ENCODE peak calls at places on chromosomes 1 and 21, in ten cellular contexts. One of them, this sample, is unnamed.

GRCh38 chr1:214003233-214003632 is 15.5 kb downstream of the PROX1 start:
- DNase-seq in mesothelial cell of epicardium: no peak
- DNase-seq in testis: no peak
- DNase-seq in hepatocyte: no peak
- DNase-seq in choroid plexus epithelial cell: no peak
- DNase-seq in CD4-positive, alpha-beta T cell: no peak
- DNase-seq in HCT116: no peak
- DNase-seq in OCI-LY7: no peak
- DNase-seq in tibial nerve: no peak
- DNase-seq in gastrocnemius medialis: no peak
- DNase-seq in this sample: no peak

GRCh38 chr1:77347646-77348045 is 65.8 kb downstream of the AK5 start:
- DNase-seq in mesothelial cell of epicardium: no peak
- DNase-seq in testis: no peak
- DNase-seq in hepatocyte: peak
- DNase-seq in choroid plexus epithelial cell: peak
- DNase-seq in CD4-positive, alpha-beta T cell: no peak
- DNase-seq in HCT116: peak
- DNase-seq in OCI-LY7: no peak
- DNase-seq in tibial nerve: no peak
- DNase-seq in gastrocnemius medialis: no peak
- DNase-seq in this sample: no peak

GRCh38 chr1:94522304-94522703 is 19.3 kb downstream of the F3 start:
- DNase-seq in mesothelial cell of epicardium: no peak
- DNase-seq in testis: no peak
- DNase-seq in hepatocyte: peak
- DNase-seq in choroid plexus epithelial cell: peak
- DNase-seq in CD4-positive, alpha-beta T cell: no peak
- DNase-seq in HCT116: peak
- DNase-seq in OCI-LY7: peak
- DNase-seq in tibial nerve: peak
- DNase-seq in gastrocnemius medialis: no peak
- DNase-seq in this sample: no peak

GRCh38 chr1:207860531-207860930 is 50.4 kb downstream of the CD34 start:
- DNase-seq in mesothelial cell of epicardium: no peak
- DNase-seq in testis: no peak
- DNase-seq in hepatocyte: no peak
- DNase-seq in choroid plexus epithelial cell: no peak
- DNase-seq in CD4-positive, alpha-beta T cell: no peak
- DNase-seq in HCT116: no peak
- DNase-seq in OCI-LY7: no peak
- DNase-seq in tibial nerve: no peak
- DNase-seq in gastrocnemius medialis: peak
- DNase-seq in this sample: no peak

GRCh38 chr1:221780175-221780574 is 38.3 kb upstream of the DUSP10 start:
- DNase-seq in mesothelial cell of epicardium: no peak
- DNase-seq in testis: no peak
- DNase-seq in hepatocyte: no peak
- DNase-seq in choroid plexus epithelial cell: no peak
- DNase-seq in CD4-positive, alpha-beta T cell: no peak
- DNase-seq in HCT116: no peak
- DNase-seq in OCI-LY7: no peak
- DNase-seq in tibial nerve: no peak
- DNase-seq in gastrocnemius medialis: no peak
- DNase-seq in this sample: no peak

GRCh38 chr21:44370027-44370735 is 16.8 kb downstream of the TRPM2 start:
- DNase-seq in mesothelial cell of epicardium: no peak
- DNase-seq in testis: peak
- DNase-seq in hepatocyte: peak
- DNase-seq in choroid plexus epithelial cell: peak
- DNase-seq in CD4-positive, alpha-beta T cell: no peak
- DNase-seq in HCT116: no peak
- DNase-seq in OCI-LY7: no peak
- DNase-seq in tibial nerve: no peak
- DNase-seq in gastrocnemius medialis: no peak
- DNase-seq in this sample: no peak

GRCh38 chr1:201108614-201109013 is 3.6 kb downstream of the CACNA1S start:
- DNase-seq in mesothelial cell of epicardium: no peak
- DNase-seq in testis: no peak
- DNase-seq in hepatocyte: no peak
- DNase-seq in choroid plexus epithelial cell: no peak
- DNase-seq in CD4-positive, alpha-beta T cell: no peak
- DNase-seq in HCT116: no peak
- DNase-seq in OCI-LY7: no peak
- DNase-seq in tibial nerve: no peak
- DNase-seq in gastrocnemius medialis: no peak
- DNase-seq in this sample: no peak

GRCh38 chr1:239262538-239262937 is 123.8 kb upstream of the CHRM3 start:
- DNase-seq in mesothelial cell of epicardium: no peak
- DNase-seq in testis: no peak
- DNase-seq in hepatocyte: no peak
- DNase-seq in choroid plexus epithelial cell: no peak
- DNase-seq in CD4-positive, alpha-beta T cell: no peak
- DNase-seq in HCT116: no peak
- DNase-seq in OCI-LY7: no peak
- DNase-seq in tibial nerve: no peak
- DNase-seq in gastrocnemius medialis: no peak
- DNase-seq in this sample: no peak

GRCh38 chr21:44987301-44987885 is 47.6 kb downstream of the SLX9 start:
- DNase-seq in mesothelial cell of epicardium: no peak
- DNase-seq in testis: no peak
- DNase-seq in hepatocyte: no peak
- DNase-seq in choroid plexus epithelial cell: no peak
- DNase-seq in CD4-positive, alpha-beta T cell: no peak
- DNase-seq in HCT116: no peak
- DNase-seq in OCI-LY7: no peak
- DNase-seq in tibial nerve: no peak
- DNase-seq in gastrocnemius medialis: no peak
- DNase-seq in this sample: no peak

GRCh38 chr1:158496379-158496778 is 24.4 kb downstream of the OR10R2 start:
- DNase-seq in mesothelial cell of epicardium: no peak
- DNase-seq in testis: no peak
- DNase-seq in hepatocyte: peak
- DNase-seq in choroid plexus epithelial cell: peak
- DNase-seq in CD4-positive, alpha-beta T cell: no peak
- DNase-seq in HCT116: no peak
- DNase-seq in OCI-LY7: peak
- DNase-seq in tibial nerve: no peak
- DNase-seq in gastrocnemius medialis: no peak
- DNase-seq in this sample: no peak
- TF ChIP-seq CTCF in mesothelial cell of epicardium: no peak
- TF ChIP-seq CTCF in testis: no peak
- TF ChIP-seq CTCF in hepatocyte: peak
- TF ChIP-seq CTCF in choroid plexus epithelial cell: no peak
- TF ChIP-seq CTCF in CD4-positive, alpha-beta T cell: no peak
- TF ChIP-seq CTCF in HCT116: peak
- TF ChIP-seq CTCF in OCI-LY7: peak
- TF ChIP-seq CTCF in tibial nerve: no peak
- TF ChIP-seq CTCF in gastrocnemius medialis: no peak
- TF ChIP-seq CTCF in this sample: no peak

GRCh38 chr1:25039229-25039628 is 109.2 kb upstream of the RUNX3 start:
- DNase-seq in mesothelial cell of epicardium: no peak
- DNase-seq in testis: no peak
- DNase-seq in hepatocyte: no peak
- DNase-seq in choroid plexus epithelial cell: no peak
- DNase-seq in CD4-positive, alpha-beta T cell: no peak
- DNase-seq in HCT116: no peak
- DNase-seq in OCI-LY7: no peak
- DNase-seq in tibial nerve: no peak
- DNase-seq in gastrocnemius medialis: no peak
- DNase-seq in this sample: no peak
- TF ChIP-seq CTCF in mesothelial cell of epicardium: no peak
- TF ChIP-seq CTCF in testis: no peak
- TF ChIP-seq CTCF in hepatocyte: no peak
- TF ChIP-seq CTCF in choroid plexus epithelial cell: peak
- TF ChIP-seq CTCF in CD4-positive, alpha-beta T cell: no peak
- TF ChIP-seq CTCF in HCT116: peak
- TF ChIP-seq CTCF in OCI-LY7: no peak
- TF ChIP-seq CTCF in tibial nerve: no peak
- TF ChIP-seq CTCF in gastrocnemius medialis: no peak
- TF ChIP-seq CTCF in this sample: no peak

GRCh38 chr1:152398812-152399698 is 15.0 kb downstream of the CRNN start:
- DNase-seq in mesothelial cell of epicardium: no peak
- DNase-seq in testis: no peak
- DNase-seq in hepatocyte: no peak
- DNase-seq in choroid plexus epithelial cell: peak
- DNase-seq in CD4-positive, alpha-beta T cell: no peak
- DNase-seq in HCT116: peak
- DNase-seq in OCI-LY7: peak
- DNase-seq in tibial nerve: no peak
- DNase-seq in gastrocnemius medialis: no peak
- DNase-seq in this sample: no peak
- TF ChIP-seq CTCF in mesothelial cell of epicardium: no peak
- TF ChIP-seq CTCF in testis: no peak
- TF ChIP-seq CTCF in hepatocyte: no peak
- TF ChIP-seq CTCF in choroid plexus epithelial cell: peak
- TF ChIP-seq CTCF in CD4-positive, alpha-beta T cell: no peak
- TF ChIP-seq CTCF in HCT116: peak
- TF ChIP-seq CTCF in OCI-LY7: peak
- TF ChIP-seq CTCF in tibial nerve: peak
- TF ChIP-seq CTCF in gastrocnemius medialis: no peak
- TF ChIP-seq CTCF in this sample: no peak

GRCh38 chr1:210584439-210585113 is 255.9 kb downstream of the HHAT start:
- DNase-seq in mesothelial cell of epicardium: peak
- DNase-seq in testis: peak
- DNase-seq in hepatocyte: peak
- DNase-seq in choroid plexus epithelial cell: peak
- DNase-seq in CD4-positive, alpha-beta T cell: peak
- DNase-seq in HCT116: peak
- DNase-seq in OCI-LY7: peak
- DNase-seq in tibial nerve: peak
- DNase-seq in gastrocnemius medialis: peak
- DNase-seq in this sample: peak
- TF ChIP-seq CTCF in mesothelial cell of epicardium: peak
- TF ChIP-seq CTCF in testis: peak
- TF ChIP-seq CTCF in hepatocyte: peak
- TF ChIP-seq CTCF in choroid plexus epithelial cell: peak
- TF ChIP-seq CTCF in CD4-positive, alpha-beta T cell: peak
- TF ChIP-seq CTCF in HCT116: peak
- TF ChIP-seq CTCF in OCI-LY7: peak
- TF ChIP-seq CTCF in tibial nerve: peak
- TF ChIP-seq CTCF in gastrocnemius medialis: peak
- TF ChIP-seq CTCF in this sample: no peak

GRCh38 chr1:3410435-3410915 is 44.0 kb upstream of the ARHGEF16 start:
- DNase-seq in mesothelial cell of epicardium: no peak
- DNase-seq in testis: no peak
- DNase-seq in hepatocyte: no peak
- DNase-seq in choroid plexus epithelial cell: no peak
- DNase-seq in CD4-positive, alpha-beta T cell: no peak
- DNase-seq in HCT116: no peak
- DNase-seq in OCI-LY7: no peak
- DNase-seq in tibial nerve: no peak
- DNase-seq in gastrocnemius medialis: no peak
- DNase-seq in this sample: no peak
- TF ChIP-seq CTCF in mesothelial cell of epicardium: no peak
- TF ChIP-seq CTCF in testis: no peak
- TF ChIP-seq CTCF in hepatocyte: no peak
- TF ChIP-seq CTCF in choroid plexus epithelial cell: no peak
- TF ChIP-seq CTCF in CD4-positive, alpha-beta T cell: no peak
- TF ChIP-seq CTCF in HCT116: no peak
- TF ChIP-seq CTCF in OCI-LY7: no peak
- TF ChIP-seq CTCF in tibial nerve: no peak
- TF ChIP-seq CTCF in gastrocnemius medialis: no peak
- TF ChIP-seq CTCF in this sample: no peak

DNA sequence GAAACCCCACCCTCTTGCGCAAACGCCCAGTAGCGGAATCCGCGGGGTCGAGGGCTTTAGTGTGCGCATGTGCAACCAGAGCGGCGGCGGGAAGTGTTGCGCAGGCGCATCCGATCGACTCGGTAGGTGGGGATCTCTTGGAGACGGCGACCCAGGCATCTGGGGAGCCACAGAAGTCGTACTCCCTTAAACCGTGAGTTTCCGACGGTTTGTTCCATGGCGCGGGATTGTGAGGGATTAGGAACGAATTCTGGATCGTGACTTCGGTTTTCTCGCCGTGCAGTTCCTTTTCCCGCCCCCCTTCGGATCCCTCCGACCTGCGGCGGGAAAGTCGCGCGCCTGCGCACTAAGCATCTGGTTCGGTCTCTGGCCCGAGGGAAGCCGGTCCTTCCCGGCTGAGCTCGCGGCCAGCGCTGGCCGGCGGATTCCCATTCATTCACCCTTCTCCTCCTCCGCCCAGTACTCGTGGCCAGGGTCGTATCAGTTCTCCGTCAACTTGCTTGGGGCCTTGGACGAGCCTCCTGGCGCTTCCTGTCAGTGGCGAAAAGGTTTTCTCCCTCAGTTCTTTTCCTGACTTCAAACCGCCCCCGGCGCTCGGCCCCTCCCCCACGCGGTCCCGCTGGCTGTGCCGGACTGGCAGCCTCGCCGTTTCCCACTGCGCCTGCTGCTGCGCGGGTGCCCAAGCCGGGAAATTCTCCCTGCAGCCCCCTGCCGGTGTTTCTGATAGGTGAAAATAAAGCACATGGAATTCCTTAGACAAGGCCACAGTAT is at the start of gene CDC7:
- DNase-seq in mesothelial cell of epicardium: peak
- DNase-seq in testis: peak
- DNase-seq in hepatocyte: peak
- DNase-seq in choroid plexus epithelial cell: peak
- DNase-seq in CD4-positive, alpha-beta T cell: peak
- DNase-seq in HCT116: peak
- DNase-seq in OCI-LY7: peak
- DNase-seq in tibial nerve: peak
- DNase-seq in gastrocnemius medialis: peak
- DNase-seq in this sample: peak
- TF ChIP-seq CTCF in mesothelial cell of epicardium: peak
- TF ChIP-seq CTCF in testis: peak
- TF ChIP-seq CTCF in hepatocyte: peak
- TF ChIP-seq CTCF in choroid plexus epithelial cell: peak
- TF ChIP-seq CTCF in CD4-positive, alpha-beta T cell: peak
- TF ChIP-seq CTCF in HCT116: peak
- TF ChIP-seq CTCF in OCI-LY7: no peak
- TF ChIP-seq CTCF in tibial nerve: peak
- TF ChIP-seq CTCF in gastrocnemius medialis: peak
- TF ChIP-seq CTCF in this sample: no peak

This sample was measured in omental fat pad.